ENCODE peak calls at places on chromosomes 12 and 14, in five cellular contexts. V is IMR-90, K is mesendoderm, N is mesenchymal stem cell, F is H9. Q is an unnamed sample.

GRCh38 chr12:42759622-42760273 is 170.2 kb upstream of the PRICKLE1 start:
- DNase-seq in F (no peak), N (no peak), K (no peak), V (peak), Q (no peak)

GRCh38 chr12:57796996-57797395 is 14.4 kb downstream of the TSFM start:
- DNase-seq in N (no peak), V (no peak), F (no peak), K (no peak), Q (no peak)

GRCh38 chr12:27818421-27818918 is 38.4 kb upstream of the MANSC4 start:
- DNase-seq in K (no peak), V (peak), N (no peak), F (no peak), Q (no peak)

GRCh38 chr12:101654442-101654841 is 43.0 kb upstream of the CHPT1 start:
- DNase-seq in K (no peak), F (no peak), V (no peak), N (no peak), Q (no peak)

GRCh38 chr14:23402296-23403138 is 5.6 kb downstream of the MYH6 start:
- DNase-seq in V (no peak), F (peak), N (no peak), K (no peak), Q (no peak)

GRCh38 chr14:76918751-76919421 is 92.7 kb downstream of the LRRC74A start:
- DNase-seq in N (peak), F (peak), K (peak), V (peak), Q (no peak)

GRCh38 chr12:96501139-96501741 is 11.9 kb downstream of the CFAP54 start:
- DNase-seq in K (peak), V (peak), N (peak), F (peak), Q (no peak)

GRCh38 chr12:115337693-115338543 is 653.9 kb upstream of the TBX3 start:
- DNase-seq in V (peak), F (peak), N (peak), K (peak), Q (no peak)

GRCh38 chr12:100437038-100437841 is 36.4 kb upstream of the NR1H4 start:
- DNase-seq in F (no peak), K (no peak), N (no peak), V (no peak), Q (no peak)

GRCh38 chr12:130014485-130014807 is 110.6 kb upstream of the TMEM132D start:
- DNase-seq in F (peak), K (peak), N (no peak), V (no peak), Q (peak)

GRCh38 chr14:95192306-95192705 is 35.0 kb upstream of the DICER1 start:
- DNase-seq in V (no peak), N (no peak), F (no peak), K (no peak), Q (no peak)

GRCh38 chr12:53696285-53696654 is 20.4 kb upstream of the ATP5MC2 start:
- DNase-seq in V (peak), N (peak), F (peak), K (peak), Q (peak)
- H2BK120ac ChIP-seq in V (no peak), N (no peak), F (no peak), K (no peak), Q (no peak)

GRCh38 chr14:65412189-65412846 is at the start of gene FUT8:
- DNase-seq in F (peak), K (peak), N (peak), V (peak), Q (peak)
- H2BK120ac ChIP-seq in F (no peak), K (peak), N (peak), V (peak), Q (peak)

DNA sequence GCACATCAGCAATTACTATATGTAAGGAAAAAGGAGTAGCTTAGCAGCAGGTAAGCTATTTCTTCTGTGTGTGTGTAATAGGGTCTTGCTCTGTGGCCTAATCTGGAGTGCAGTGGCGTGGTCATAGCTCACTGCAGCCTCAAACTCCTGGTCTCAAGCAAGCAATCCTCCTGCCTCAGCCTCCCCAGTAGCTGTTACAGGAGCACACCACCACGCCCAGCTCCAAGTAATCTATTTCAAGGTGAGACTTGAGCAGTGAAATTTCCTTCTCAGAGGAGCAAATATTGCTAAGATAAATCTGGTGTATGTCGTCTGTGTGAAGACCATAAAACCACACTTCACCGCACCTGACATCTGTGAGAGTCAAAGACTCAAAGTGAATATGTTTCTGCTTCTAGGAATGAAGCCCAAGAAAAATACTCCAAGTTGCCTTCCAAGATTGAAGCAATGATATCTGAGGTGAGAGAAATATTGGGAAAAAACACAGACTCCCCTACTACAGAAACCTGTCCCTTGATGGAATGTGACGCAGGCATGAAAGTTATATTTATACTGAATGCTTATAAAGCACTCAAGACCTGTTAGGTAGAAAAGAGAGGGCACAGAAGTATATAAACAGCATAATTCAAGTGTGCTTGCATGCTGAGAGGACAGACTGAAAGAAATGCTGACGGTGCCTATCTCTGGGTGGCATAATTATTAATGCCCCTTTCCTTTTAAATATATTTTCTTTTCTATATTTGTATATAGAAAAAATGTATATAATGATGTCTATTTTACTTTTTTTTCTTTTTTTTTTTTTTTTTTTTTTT is 2.5 kb upstream of the SELPLG start:
- DNase-seq in F (no peak), N (no peak), V (no peak), K (no peak), Q (no peak)
- H2BK120ac ChIP-seq in F (no peak), N (no peak), V (no peak), K (no peak), Q (no peak)

GRCh38 chr14:98835051-98835824 is 436.8 kb downstream of the BCL11B start:
- DNase-seq in F (peak), K (peak), N (no peak), V (no peak), Q (no peak)
- H2BK120ac ChIP-seq in F (no peak), K (no peak), N (no peak), V (no peak), Q (no peak)

GRCh38 chr14:103920981-103921854 is 7.0 kb upstream of the TDRD9 start:
- DNase-seq in V (peak), F (peak), K (peak), N (peak), Q (peak)
- H2BK120ac ChIP-seq in V (no peak), F (no peak), K (no peak), N (no peak), Q (peak)

GRCh38 chr14:75293920-75294648 is 15.5 kb downstream of the FOS start:
- DNase-seq in K (peak), F (peak), V (peak), N (peak), Q (peak)

GRCh38 chr14:75295061-75295461 is 16.4 kb downstream of the FOS start:
- DNase-seq in K (peak), V (peak), F (peak), N (peak), Q (peak)

GRCh38 chr14:75295491-75296338 is 17.1 kb downstream of the FOS start:
- DNase-seq in V (peak), N (peak), F (peak), K (peak), Q (peak)

GRCh38 chr14:75292886-75293285 is 14.3 kb downstream of the FOS start:
- DNase-seq in K (no peak), F (no peak), V (no peak), N (no peak), Q (no peak)

GRCh38 chr14:75294649-75295033 is 16.0 kb downstream of the FOS start:
- DNase-seq in F (peak), N (no peak), V (no peak), K (peak), Q (no peak)
- H2BK120ac ChIP-seq in F (peak), N (peak), V (peak), K (no peak), Q (no peak)

GRCh38 chr12:104623920-104624319 is 167.2 kb downstream of the CHST11 start:
- DNase-seq in F (no peak), K (no peak), V (no peak), N (no peak), Q (peak)

GRCh38 chr12:104624529-104624928 is 167.8 kb downstream of the CHST11 start:
- DNase-seq in F (no peak), K (no peak), V (no peak), N (no peak), Q (no peak)

GRCh38 chr12:104627231-104627974 is 170.7 kb downstream of the CHST11 start:
- DNase-seq in N (no peak), V (no peak), F (no peak), K (no peak), Q (no peak)

GRCh38 chr12:104627975-104628322 is 171.2 kb downstream of the CHST11 start:
- DNase-seq in V (no peak), F (no peak), N (no peak), K (no peak), Q (no peak)

DNA sequence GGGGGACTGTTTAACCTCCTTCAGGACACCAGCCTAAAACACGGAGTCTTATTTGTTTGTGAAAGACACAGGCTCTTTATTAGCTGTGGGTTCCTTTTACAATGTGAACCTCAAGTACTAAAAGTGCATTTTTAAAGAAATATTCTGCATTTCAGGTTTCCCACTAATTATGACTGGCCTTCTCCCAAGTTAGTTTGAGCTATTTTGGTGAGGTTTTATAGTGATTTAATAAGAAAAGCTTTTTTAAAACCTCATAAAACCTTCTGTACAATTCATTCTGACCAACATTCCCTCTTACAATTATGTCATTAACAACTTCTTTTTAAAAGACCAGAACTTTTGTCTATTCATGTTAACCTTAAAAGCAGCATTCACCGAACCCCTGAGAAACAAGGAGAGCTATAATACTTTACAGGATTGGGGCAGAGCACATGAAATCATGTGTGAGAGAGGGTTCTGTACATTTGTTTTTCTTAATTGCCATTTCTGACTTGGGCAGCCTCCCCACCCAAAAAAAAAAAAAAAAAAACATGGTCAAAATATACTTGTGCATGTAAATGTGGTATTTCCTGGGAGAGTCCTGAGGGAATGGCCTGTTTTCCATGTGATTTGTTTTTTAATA is 169.4 kb downstream of the CHST11 start:
- DNase-seq in N (no peak), V (no peak), F (no peak), K (no peak), Q (no peak)
- H2BK120ac ChIP-seq in N (no peak), V (no peak), F (no peak), K (no peak), Q (no peak)

GRCh38 chr12:54386781-54387467 is 2.4 kb upstream of the ZNF385A start:
- DNase-seq in F (no peak), N (no peak), K (no peak), V (no peak), Q (no peak)
- H2BK120ac ChIP-seq in F (no peak), N (no peak), K (no peak), V (no peak), Q (no peak)

DNA sequence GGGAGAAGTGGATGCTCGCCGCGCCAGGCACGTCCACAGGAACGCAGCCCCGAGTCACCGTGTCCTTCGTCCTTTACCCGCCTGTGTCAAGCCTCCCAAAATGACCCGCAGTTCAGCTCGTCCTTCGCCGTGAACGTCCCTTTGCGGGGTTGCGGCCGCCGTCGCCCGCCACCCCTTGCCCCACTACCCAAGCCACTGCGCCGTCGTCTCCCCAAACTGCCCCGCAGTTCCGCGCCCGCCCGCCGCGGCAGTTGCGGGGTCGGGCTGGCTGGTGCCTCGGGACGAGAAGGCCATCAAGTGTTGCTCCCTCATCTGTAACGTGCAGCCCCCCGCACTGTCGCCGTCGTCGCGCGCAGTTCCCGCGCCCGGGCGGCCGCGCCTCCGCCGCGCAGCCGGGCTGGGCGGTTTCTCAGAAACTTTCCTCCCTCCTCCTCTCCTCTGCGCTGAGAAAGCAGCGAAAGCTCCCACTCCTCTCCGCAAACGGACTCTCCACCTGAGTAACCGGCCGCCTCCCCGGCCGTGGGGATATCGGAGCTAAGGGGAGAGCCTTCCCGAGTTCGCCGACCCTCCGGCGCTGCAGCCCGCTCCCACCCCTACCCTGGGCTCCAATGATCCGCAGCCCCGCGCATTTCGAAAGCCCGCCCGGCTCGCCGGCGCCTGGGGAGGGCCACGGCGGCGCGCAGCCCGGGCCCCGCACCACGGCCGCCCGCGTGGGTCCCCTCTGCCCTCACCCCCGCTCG is 6.7 kb downstream of the CDKN1B start:
- DNase-seq in V (peak), F (peak), K (no peak), N (peak), Q (peak)
- H2BK120ac ChIP-seq in V (peak), F (no peak), K (peak), N (peak), Q (peak)

DNA sequence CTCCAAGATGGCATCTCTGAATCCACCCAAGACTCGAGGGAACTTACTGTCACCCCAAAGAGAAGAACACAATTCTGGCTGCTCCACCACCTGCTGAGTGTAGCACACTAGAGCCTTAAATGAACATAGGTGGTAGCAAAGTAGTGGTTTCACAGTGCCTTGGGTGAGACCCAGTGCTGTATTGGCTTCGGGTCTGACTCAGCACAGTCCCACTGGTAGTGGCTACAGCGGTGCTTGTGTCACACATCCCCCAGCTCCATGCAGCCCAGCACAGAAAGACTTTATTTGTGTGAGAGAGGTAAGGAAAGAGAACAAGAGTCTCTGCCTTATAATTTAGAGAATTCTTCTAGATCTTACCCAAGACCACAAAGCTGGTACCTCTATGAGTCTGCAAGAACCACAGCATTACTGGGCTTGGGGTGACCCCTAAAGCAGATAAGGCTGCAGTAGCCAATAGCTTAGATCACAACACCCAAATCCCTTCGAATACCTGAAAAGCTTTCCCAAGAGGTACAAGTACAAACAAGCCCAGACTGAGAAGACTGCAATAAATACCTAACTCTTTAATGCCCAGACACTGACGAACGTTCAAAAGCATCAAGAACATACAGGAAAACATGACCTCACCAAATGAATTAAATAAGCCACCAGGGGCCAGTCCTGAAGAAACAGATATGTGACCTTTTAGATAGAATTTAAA is 83.3 kb upstream of the SLC38A4 start:
- DNase-seq in K (no peak), F (no peak), V (no peak), N (no peak), Q (no peak)
- H2BK120ac ChIP-seq in K (no peak), F (no peak), V (no peak), N (no peak), Q (no peak)

Q was measured in neuronal stem cell.